ENCODE peak calls at places on chromosomes 7 and 10, in eight cellular contexts. One of them, this sample, is unnamed. For H3K27me3, the result is how much of the 10 kb centered on the place peaks cover.

GRCh38 chr7:27099839-27100225 is 2.7 kb downstream of the HOXA2 start:
- DNase-seq in A673: no peak
- DNase-seq in aorta: no peak
- DNase-seq in upper lobe of right lung: no peak
- DNase-seq in HepG2: no peak
- DNase-seq in PC-9: no peak
- DNase-seq in cardiac muscle cell: no peak
- DNase-seq in PC-3: no peak
- DNase-seq in this sample: no peak

GRCh38 chr10:107653832-107654287 is 489.4 kb upstream of the SORCS1 start:
- DNase-seq in PC-9: no peak
- DNase-seq in HepG2: no peak
- DNase-seq in A673: peak
- DNase-seq in upper lobe of right lung: no peak
- DNase-seq in PC-3: peak
- DNase-seq in aorta: no peak
- DNase-seq in cardiac muscle cell: no peak
- DNase-seq in this sample: peak

GRCh38 chr10:21364196-21365114 is 161.0 kb downstream of the SKIDA1 start:
- DNase-seq in HepG2: peak
- DNase-seq in cardiac muscle cell: peak
- DNase-seq in PC-9: peak
- DNase-seq in aorta: no peak
- DNase-seq in PC-3: peak
- DNase-seq in A673: peak
- DNase-seq in upper lobe of right lung: no peak
- DNase-seq in this sample: peak

GRCh38 chr10:85618841-85619240 is 747.8 kb downstream of the GRID1 start:
- DNase-seq in PC-3: no peak
- DNase-seq in HepG2: no peak
- DNase-seq in cardiac muscle cell: no peak
- DNase-seq in upper lobe of right lung: no peak
- DNase-seq in A673: no peak
- DNase-seq in aorta: no peak
- DNase-seq in PC-9: no peak
- DNase-seq in this sample: no peak

GRCh38 chr7:151116603-151117002 is 30.3 kb downstream of the AGAP3 start:
- DNase-seq in PC-9: no peak
- DNase-seq in PC-3: no peak
- DNase-seq in A673: no peak
- DNase-seq in aorta: no peak
- DNase-seq in upper lobe of right lung: no peak
- DNase-seq in cardiac muscle cell: no peak
- DNase-seq in HepG2: no peak
- DNase-seq in this sample: no peak

GRCh38 chr10:61136151-61136550 is 192.2 kb upstream of the RHOBTB1 start:
- DNase-seq in upper lobe of right lung: no peak
- DNase-seq in HepG2: peak
- DNase-seq in PC-9: no peak
- DNase-seq in A673: peak
- DNase-seq in PC-3: peak
- DNase-seq in aorta: no peak
- DNase-seq in cardiac muscle cell: no peak
- DNase-seq in this sample: peak

GRCh38 chr10:119657725-119658124 is 6.5 kb downstream of the BAG3 start:
- DNase-seq in PC-9: no peak
- DNase-seq in HepG2: no peak
- DNase-seq in upper lobe of right lung: no peak
- DNase-seq in PC-3: peak
- DNase-seq in cardiac muscle cell: no peak
- DNase-seq in aorta: no peak
- DNase-seq in A673: no peak
- DNase-seq in this sample: no peak

GRCh38 chr10:49225218-49225876 is 37.2 kb upstream of the TMEM273 start:
- DNase-seq in PC-3: no peak
- DNase-seq in cardiac muscle cell: peak
- DNase-seq in aorta: no peak
- DNase-seq in PC-9: no peak
- DNase-seq in upper lobe of right lung: no peak
- DNase-seq in A673: no peak
- DNase-seq in HepG2: no peak
- DNase-seq in this sample: no peak

GRCh38 chr7:152014722-152015121 is 10.8 kb upstream of the GALNT11 start:
- DNase-seq in HepG2: no peak
- DNase-seq in PC-9: no peak
- DNase-seq in upper lobe of right lung: no peak
- DNase-seq in PC-3: no peak
- DNase-seq in A673: no peak
- DNase-seq in cardiac muscle cell: no peak
- DNase-seq in aorta: no peak
- DNase-seq in this sample: no peak

GRCh38 chr10:47049906-47050305 is 138.7 kb downstream of the PTPN20 start:
- DNase-seq in PC-9: no peak
- DNase-seq in PC-3: no peak
- DNase-seq in HepG2: no peak
- DNase-seq in upper lobe of right lung: peak
- DNase-seq in cardiac muscle cell: no peak
- DNase-seq in aorta: no peak
- DNase-seq in A673: no peak
- DNase-seq in this sample: no peak

GRCh38 chr10:24962998-24963397 is 10.6 kb upstream of the PRTFDC1 start:
- DNase-seq in A673: no peak
- DNase-seq in PC-3: peak
- DNase-seq in aorta: no peak
- DNase-seq in PC-9: peak
- DNase-seq in HepG2: peak
- DNase-seq in cardiac muscle cell: no peak
- DNase-seq in upper lobe of right lung: no peak
- DNase-seq in this sample: peak

GRCh38 chr10:11468126-11468742 is 143.2 kb downstream of the USP6NL start:
- DNase-seq in A673: no peak
- DNase-seq in HepG2: no peak
- DNase-seq in cardiac muscle cell: no peak
- DNase-seq in aorta: no peak
- DNase-seq in PC-9: no peak
- DNase-seq in PC-3: peak
- DNase-seq in upper lobe of right lung: no peak
- DNase-seq in this sample: peak

GRCh38 chr7:7739718-7740355 is 21.4 kb upstream of the RPA3 start:
- DNase-seq in PC-9: no peak
- DNase-seq in upper lobe of right lung: no peak
- DNase-seq in aorta: no peak
- DNase-seq in cardiac muscle cell: no peak
- DNase-seq in A673: no peak
- DNase-seq in PC-3: no peak
- DNase-seq in HepG2: no peak
- DNase-seq in this sample: no peak

GRCh38 chr10:71708301-71708703 is 11.3 kb downstream of the C10orf105 start:
- DNase-seq in A673: peak
- DNase-seq in PC-9: peak
- DNase-seq in cardiac muscle cell: peak
- DNase-seq in HepG2: peak
- DNase-seq in aorta: peak
- DNase-seq in upper lobe of right lung: peak
- DNase-seq in PC-3: peak
- DNase-seq in this sample: no peak

GRCh38 chr7:1225462-1226154 is 7.1 kb upstream of the UNCX start:
- DNase-seq in aorta: peak
- DNase-seq in PC-3: peak
- DNase-seq in HepG2: no peak
- DNase-seq in A673: no peak
- DNase-seq in upper lobe of right lung: no peak
- DNase-seq in PC-9: peak
- DNase-seq in cardiac muscle cell: peak
- DNase-seq in this sample: no peak

GRCh38 chr7:41134242-41134872 is 568.5 kb downstream of the INHBA start:
- DNase-seq in cardiac muscle cell: peak
- DNase-seq in PC-3: peak
- DNase-seq in aorta: no peak
- DNase-seq in upper lobe of right lung: no peak
- DNase-seq in PC-9: no peak
- DNase-seq in A673: peak
- DNase-seq in HepG2: no peak
- DNase-seq in this sample: peak

GRCh38 chr7:155739538-155740140 is 72.6 kb downstream of the SHH start:
- DNase-seq in PC-3: no peak
- DNase-seq in PC-9: no peak
- DNase-seq in HepG2: no peak
- DNase-seq in aorta: no peak
- DNase-seq in cardiac muscle cell: no peak
- DNase-seq in A673: no peak
- DNase-seq in upper lobe of right lung: no peak
- DNase-seq in this sample: no peak

GRCh38 chr10:122348512-122348911 is 26.0 kb upstream of the PLEKHA1 start:
- DNase-seq in upper lobe of right lung: no peak
- DNase-seq in cardiac muscle cell: no peak
- DNase-seq in aorta: no peak
- DNase-seq in A673: no peak
- DNase-seq in HepG2: no peak
- DNase-seq in PC-3: peak
- DNase-seq in PC-9: no peak
- DNase-seq in this sample: peak

GRCh38 chr10:44364566-44364965 is 20.3 kb downstream of the CXCL12 start:
- DNase-seq in HepG2: no peak
- DNase-seq in A673: no peak
- DNase-seq in upper lobe of right lung: no peak
- DNase-seq in PC-3: no peak
- DNase-seq in cardiac muscle cell: no peak
- DNase-seq in PC-9: no peak
- DNase-seq in aorta: no peak
- DNase-seq in this sample: no peak

GRCh38 chr10:89522463-89522862 is 12.9 kb downstream of the SLC16A12 start:
- DNase-seq in A673: no peak
- DNase-seq in PC-3: peak
- DNase-seq in PC-9: no peak
- DNase-seq in aorta: no peak
- DNase-seq in HepG2: no peak
- DNase-seq in upper lobe of right lung: no peak
- DNase-seq in cardiac muscle cell: no peak
- DNase-seq in this sample: no peak

GRCh38 chr10:91153508-91153907 is 67.0 kb upstream of the PCGF5 start:
- DNase-seq in PC-9: no peak
- DNase-seq in aorta: no peak
- DNase-seq in cardiac muscle cell: no peak
- DNase-seq in HepG2: no peak
- DNase-seq in PC-3: no peak
- DNase-seq in A673: no peak
- DNase-seq in upper lobe of right lung: no peak
- DNase-seq in this sample: no peak

GRCh38 chr7:233456-234035 is 41.2 kb downstream of the FAM20C start:
- DNase-seq in PC-9: no peak
- DNase-seq in aorta: no peak
- DNase-seq in PC-3: no peak
- DNase-seq in cardiac muscle cell: no peak
- DNase-seq in upper lobe of right lung: no peak
- DNase-seq in A673: no peak
- DNase-seq in HepG2: no peak
- DNase-seq in this sample: no peak

GRCh38 chr10:1054684-1055083 is 1.5 kb upstream of the WDR37 start:
- DNase-seq in A673: no peak
- DNase-seq in PC-3: no peak
- DNase-seq in HepG2: no peak
- DNase-seq in upper lobe of right lung: no peak
- DNase-seq in aorta: no peak
- DNase-seq in PC-9: no peak
- DNase-seq in cardiac muscle cell: no peak
- DNase-seq in this sample: no peak
- H3K4me3 ChIP-seq in A673: peak
- H3K4me3 ChIP-seq in PC-3: peak
- H3K4me3 ChIP-seq in HepG2: peak
- H3K4me3 ChIP-seq in upper lobe of right lung: peak
- H3K4me3 ChIP-seq in aorta: no peak
- H3K4me3 ChIP-seq in PC-9: peak
- H3K4me3 ChIP-seq in cardiac muscle cell: no peak
- H3K4me3 ChIP-seq in this sample: no peak

GRCh38 chr10:124378271-124378670 is 40.5 kb downstream of the OAT start:
- DNase-seq in A673: no peak
- DNase-seq in PC-3: no peak
- DNase-seq in cardiac muscle cell: no peak
- DNase-seq in aorta: peak
- DNase-seq in upper lobe of right lung: peak
- DNase-seq in PC-9: no peak
- DNase-seq in HepG2: no peak
- DNase-seq in this sample: no peak
- H3K27me3 ChIP-seq in A673: half or more
- H3K27me3 ChIP-seq in PC-3: under half
- H3K27me3 ChIP-seq in cardiac muscle cell: under half
- H3K27me3 ChIP-seq in aorta: under half
- H3K27me3 ChIP-seq in upper lobe of right lung: under half
- H3K27me3 ChIP-seq in PC-9: under half
- H3K27me3 ChIP-seq in HepG2: under half
- H3K27me3 ChIP-seq in this sample: under half

DNA sequence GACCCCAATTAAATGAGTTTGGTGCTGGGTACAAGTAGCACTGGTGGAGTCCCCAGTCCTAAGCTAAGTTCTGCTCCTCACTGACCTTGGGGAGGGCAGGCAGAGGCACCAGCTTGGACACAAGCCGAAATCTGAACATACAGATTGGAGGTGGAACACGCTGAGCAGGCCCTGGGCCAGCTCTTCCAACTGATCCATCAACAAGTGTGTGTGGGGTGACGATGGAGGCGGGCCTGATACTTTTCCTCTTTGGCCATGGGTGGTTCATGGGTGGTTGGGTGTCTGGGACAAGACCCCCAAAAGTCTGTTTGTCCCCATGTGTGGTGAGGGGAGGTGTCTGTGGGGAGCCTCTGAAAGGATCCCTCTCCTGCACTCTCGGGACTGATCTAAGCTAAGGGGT is 1.9 kb downstream of the ADCYAP1R1 start:
- DNase-seq in aorta: no peak
- DNase-seq in PC-3: no peak
- DNase-seq in A673: no peak
- DNase-seq in PC-9: no peak
- DNase-seq in cardiac muscle cell: no peak
- DNase-seq in upper lobe of right lung: no peak
- DNase-seq in HepG2: no peak
- DNase-seq in this sample: no peak
- H3K4me3 ChIP-seq in aorta: no peak
- H3K4me3 ChIP-seq in PC-3: no peak
- H3K4me3 ChIP-seq in A673: no peak
- H3K4me3 ChIP-seq in PC-9: no peak
- H3K4me3 ChIP-seq in cardiac muscle cell: no peak
- H3K4me3 ChIP-seq in upper lobe of right lung: no peak
- H3K4me3 ChIP-seq in HepG2: no peak
- H3K4me3 ChIP-seq in this sample: no peak

DNA sequence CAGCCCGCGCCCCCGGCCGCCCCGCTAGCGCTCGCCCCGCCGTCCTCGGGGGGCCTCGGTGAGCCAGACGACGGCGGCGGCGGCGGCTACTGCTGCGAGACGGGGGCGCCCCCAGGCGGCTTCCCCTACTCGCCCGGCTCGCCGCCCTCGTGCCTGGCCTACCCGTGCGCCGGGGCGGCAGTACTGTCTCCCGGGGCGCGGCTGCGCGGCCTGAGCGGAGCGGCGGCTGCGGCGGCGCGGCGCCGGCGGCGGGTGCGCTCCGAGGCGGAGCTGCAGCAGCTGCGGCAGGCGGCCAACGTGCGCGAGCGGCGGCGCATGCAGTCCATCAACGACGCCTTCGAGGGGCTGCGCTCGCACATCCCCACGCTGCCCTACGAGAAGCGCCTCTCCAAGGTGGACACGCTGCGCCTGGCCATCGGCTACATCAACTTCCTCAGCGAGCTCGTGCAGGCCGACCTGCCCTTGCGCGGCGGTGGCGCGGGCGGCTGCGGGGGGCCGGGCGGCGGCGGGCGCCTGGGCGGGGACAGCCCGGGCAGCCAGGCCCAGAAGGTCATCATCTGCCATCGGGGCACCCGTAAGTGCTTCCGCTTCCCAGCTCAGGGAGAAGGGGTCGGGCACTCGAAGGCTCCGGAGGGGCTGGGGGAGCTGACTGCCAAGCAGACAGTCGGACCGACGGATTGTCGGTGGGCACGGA is 776 bp downstream of the PTF1A start:
- DNase-seq in PC-9: no peak
- DNase-seq in PC-3: no peak
- DNase-seq in upper lobe of right lung: no peak
- DNase-seq in HepG2: no peak
- DNase-seq in cardiac muscle cell: peak
- DNase-seq in A673: peak
- DNase-seq in aorta: no peak
- DNase-seq in this sample: no peak
- H3K27me3 ChIP-seq in PC-9: under half
- H3K27me3 ChIP-seq in PC-3: under half
- H3K27me3 ChIP-seq in upper lobe of right lung: half or more
- H3K27me3 ChIP-seq in HepG2: under half
- H3K27me3 ChIP-seq in cardiac muscle cell: half or more
- H3K27me3 ChIP-seq in A673: half or more
- H3K27me3 ChIP-seq in aorta: under half
- H3K27me3 ChIP-seq in this sample: half or more